ENCODE peak calls at places on chromosome X, in four cellular contexts. C, K, I and A are unnamed samples.

GRCh38 chrX:103941201-103941975 is 21.0 kb upstream of the TMSB15B start:
- DNase-seq in C (peak; percentile 9), K (peak; percentile 50), I (no peak), A (peak; percentile 22)

GRCh38 chrX:150761176-150761818 is 68.1 kb downstream of the MTMR1 start:
- DNase-seq in I (no peak), K (no peak), C (no peak), A (no peak)

GRCh38 chrX:49799828-49800227 is 29.3 kb upstream of the PAGE4 start:
- DNase-seq in I (no peak), C (no peak), K (no peak), A (no peak)

GRCh38 chrX:79081895-79082512 is 62.5 kb upstream of the GPR174 start:
- DNase-seq in I (peak; percentile 37), C (no peak), K (peak; percentile 27), A (peak; percentile 25)

GRCh38 chrX:13876652-13877051 is 59.8 kb upstream of the GPM6B start:
- DNase-seq in C (no peak), I (no peak), K (peak; percentile 74), A (peak; percentile 27)

GRCh38 chrX:107714196-107714811 is 61.3 kb downstream of the TSC22D3 start:
- DNase-seq in K (no peak), C (no peak), I (peak; percentile 30), A (no peak)

GRCh38 chrX:65406532-65406931 is 128.1 kb downstream of the LAS1L start:
- DNase-seq in I (no peak), C (no peak), K (no peak), A (peak; percentile 13)

GRCh38 chrX:153493085-153493484 is 1.7 kb upstream of the BGN start:
- DNase-seq in C (no peak), I (no peak), K (no peak), A (no peak)

GRCh38 chrX:108437789-108438623 is at the start of gene COL4A6:
- DNase-seq in C (no peak), I (no peak), K (peak; percentile 16), A (peak; percentile 2)

GRCh38 chrX:20361890-20362262 is 95.2 kb upstream of the RPS6KA3 start:
- DNase-seq in C (no peak), I (no peak), K (peak; percentile 78), A (peak; percentile 59)

GRCh38 chrX:55767100-55767499 is 49.6 kb downstream of the RRAGB start:
- DNase-seq in K (peak; percentile 27), I (no peak), C (no peak), A (no peak)

GRCh38 chrX:113743069-113743468 is 840.8 kb upstream of the HTR2C start:
- DNase-seq in C (no peak), I (no peak), K (no peak), A (no peak)

GRCh38 chrX:129613596-129613995 is 41.2 kb downstream of the APLN start:
- DNase-seq in C (no peak), K (no peak), I (no peak), A (no peak)

GRCh38 chrX:41153453-41153852 is 68.2 kb downstream of the USP9X start:
- DNase-seq in C (no peak), I (no peak), K (peak; percentile 6), A (no peak)

GRCh38 chrX:136336623-136337022 is 35.9 kb downstream of the ADGRG4 start:
- DNase-seq in C (no peak), I (no peak), K (no peak), A (no peak)

GRCh38 chrX:115898382-115899001 is 272.1 kb upstream of the AGTR2 start:
- DNase-seq in C (no peak), I (peak; percentile 69), K (no peak), A (no peak)

GRCh38 chrX:11386001-11386523 is 92.8 kb downstream of the AMELX start:
- DNase-seq in K (peak; percentile 81), C (no peak), I (no peak), A (peak; percentile 45)

GRCh38 chrX:29229802-29230201 is 642.6 kb downstream of the IL1RAPL1 start:
- DNase-seq in K (no peak), I (no peak), C (no peak), A (no peak)

GRCh38 chrX:26788402-26788998 is 572.5 kb downstream of the MAGEB5 start:
- DNase-seq in I (no peak), C (no peak), K (no peak), A (no peak)

GRCh38 chrX:20361081-20361889 is 94.6 kb upstream of the RPS6KA3 start:
- DNase-seq in C (no peak), K (peak; percentile 72), I (no peak), A (peak; percentile 56)

GRCh38 chrX:129678176-129678880 is 23.6 kb upstream of the APLN start:
- DNase-seq in I (peak; percentile 52), K (peak; percentile 31), C (no peak), A (peak; percentile 52)

GRCh38 chrX:7214251-7214650 is 66.3 kb upstream of the PUDP start:
- DNase-seq in C (no peak), K (peak; percentile 31), I (no peak), A (peak; percentile 7)